ENCODE peak calls at places on chromosomes 2 and 18, in six cellular contexts. G is GM13976, V is tibial artery, X is coronary artery, B is adrenal gland, H is MM.1S. U is an unnamed sample.

GRCh38 chr2:50556934-50557575 is 474.9 kb downstream of the NRXN1 start:
- DNase-seq in G (no peak), V (no peak), X (no peak), B (no peak), H (no peak), U (no peak)

GRCh38 chr2:141029424-141030078 is 1101.3 kb downstream of the LRP1B start:
- DNase-seq in G (no peak), V (no peak), X (no peak), B (no peak), H (no peak), U (no peak)

GRCh38 chr2:174511580-174512260 is 24.9 kb upstream of the GPR155 start:
- DNase-seq in G (no peak), V (no peak), X (no peak), B (no peak), H (no peak), U (no peak)

GRCh38 chr2:236670235-236670620 is 100.6 kb downstream of the ACKR3 start:
- DNase-seq in G (no peak), V (peak), X (peak), B (no peak), H (no peak), U (no peak)

GRCh38 chr2:189217546-189217945 is 38.0 kb upstream of the COL5A2 start:
- DNase-seq in G (no peak), V (no peak), X (no peak), B (no peak), H (no peak), U (no peak)

GRCh38 chr2:134539946-134540345 is 178.9 kb downstream of the TMEM163 start:
- DNase-seq in G (no peak), V (no peak), X (no peak), B (no peak), H (no peak), U (no peak)

GRCh38 chr2:86298411-86299390 is 38.7 kb downstream of the REEP1 start:
- DNase-seq in G (no peak), V (no peak), X (no peak), B (no peak), H (no peak), U (no peak)

GRCh38 chr2:179141206-179141605 is 91.3 kb upstream of the CCDC141 start:
- DNase-seq in G (no peak), V (no peak), X (no peak), B (no peak), H (no peak), U (no peak)

GRCh38 chr2:164761737-164762460 is 79.7 kb downstream of the COBLL1 start:
- DNase-seq in G (no peak), V (no peak), X (no peak), B (no peak), H (no peak), U (no peak)

GRCh38 chr2:118244686-118245085 is 156.4 kb downstream of the INSIG2 start:
- DNase-seq in G (no peak), V (no peak), X (no peak), B (no peak), H (no peak), U (no peak)

GRCh38 chr2:67346718-67347407 is 50.3 kb upstream of the ETAA1 start:
- DNase-seq in G (no peak), V (no peak), X (no peak), B (no peak), H (no peak), U (no peak)

DNA sequence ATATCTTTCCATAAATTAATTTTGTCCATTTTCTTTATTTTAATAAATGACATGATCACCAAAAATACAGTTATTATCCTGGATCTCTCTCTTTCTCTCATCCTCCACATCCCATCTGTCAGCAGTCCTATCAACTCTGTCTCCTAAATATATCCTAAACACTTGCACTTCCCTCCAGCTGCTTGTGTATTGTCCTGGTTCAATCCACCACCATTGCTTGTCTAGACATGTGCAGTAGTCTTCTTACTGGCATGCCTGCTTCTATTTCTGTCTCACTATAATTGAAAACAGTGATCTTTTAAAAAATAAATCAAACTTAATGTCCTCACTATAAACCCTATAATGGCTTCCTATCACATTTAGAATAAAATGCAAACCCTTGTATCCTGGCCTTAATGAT is 2168.6 kb upstream of the PIK3C3 start:
- DNase-seq in G (no peak), V (no peak), X (no peak), B (no peak), H (no peak), U (no peak)
- TF ChIP-seq CTCF in G (no peak), V (no peak), X (no peak), B (no peak), H (no peak), U (no peak)

GRCh38 chr2:230157300-230157699 is 62.5 kb downstream of the SP110 start:
- DNase-seq in G (no peak), V (no peak), X (no peak), B (no peak), H (no peak), U (no peak)

GRCh38 chr2:230162981-230163380 is 56.8 kb downstream of the SP110 start:
- DNase-seq in G (no peak), V (no peak), X (no peak), B (no peak), H (no peak), U (no peak)

GRCh38 chr2:230161180-230161579 is 58.6 kb downstream of the SP110 start:
- DNase-seq in G (no peak), V (no peak), X (no peak), B (no peak), H (no peak), U (no peak)

GRCh38 chr2:230158468-230158867 is 61.3 kb downstream of the SP110 start:
- DNase-seq in G (no peak), V (no peak), X (no peak), B (no peak), H (no peak), U (no peak)

DNA sequence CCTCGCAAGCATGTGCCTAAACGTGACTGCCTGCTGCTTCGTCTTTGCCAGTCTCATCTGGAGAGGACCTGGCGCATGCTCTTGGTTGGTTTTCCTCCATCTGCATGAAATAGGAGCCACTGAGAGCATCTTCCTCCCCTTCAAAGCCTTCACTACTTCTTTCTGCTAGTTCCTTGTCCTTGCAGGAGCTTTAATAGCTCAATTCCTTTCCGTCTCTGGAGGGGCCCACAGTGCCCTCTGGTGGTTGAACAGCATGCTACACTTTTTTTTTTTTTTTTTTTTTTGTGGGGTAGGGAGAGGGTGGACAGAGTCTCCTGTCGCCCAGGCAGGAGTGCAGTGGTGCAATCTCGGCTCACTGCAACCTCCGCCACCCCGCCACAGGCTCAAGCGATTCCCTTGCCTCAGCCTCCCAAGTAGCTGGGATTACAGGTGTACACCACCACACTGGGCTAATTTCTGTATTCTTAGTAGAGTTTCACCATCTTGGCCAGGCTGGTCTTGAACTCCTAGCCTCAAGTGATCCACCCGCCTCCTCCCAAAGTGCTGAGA is 59.6 kb downstream of the SP110 start:
- DNase-seq in G (peak), V (no peak), X (no peak), B (peak), H (peak), U (peak)
- TF ChIP-seq CTCF in G (peak), V (peak), X (peak), B (peak), H (peak), U (peak)

DNA sequence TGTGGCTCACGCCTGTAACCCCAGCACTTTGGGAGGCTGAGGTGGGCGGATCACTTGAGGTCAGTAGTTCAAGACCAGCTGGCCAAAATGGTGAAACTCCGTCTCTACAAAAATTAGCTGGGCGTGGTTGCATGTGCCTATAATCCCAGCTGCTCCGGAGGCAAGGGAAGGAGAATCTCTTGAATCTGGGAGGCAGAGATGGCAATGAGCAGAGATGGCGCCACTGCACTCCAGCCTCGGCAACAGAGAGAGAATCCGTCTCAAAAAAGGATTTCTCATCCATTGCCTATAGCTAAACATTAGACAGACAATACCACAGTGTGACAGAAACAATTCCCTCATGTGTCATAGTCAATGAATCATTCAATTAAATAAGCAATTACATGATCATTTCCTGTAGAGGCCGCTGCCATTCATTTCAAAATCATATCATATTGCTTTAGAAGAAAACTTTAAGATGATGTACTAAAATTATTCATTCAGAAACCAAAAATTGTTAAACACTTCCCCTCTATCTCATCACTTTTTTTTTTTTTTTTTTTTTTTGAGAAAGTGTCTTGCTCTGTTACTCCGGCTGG is 69.5 kb upstream of the TGIF1 start:
- DNase-seq in G (no peak), V (no peak), X (no peak), B (no peak), H (no peak), U (no peak)
- TF ChIP-seq CTCF in G (no peak), V (no peak), X (no peak), B (no peak), H (no peak), U (no peak)

DNA sequence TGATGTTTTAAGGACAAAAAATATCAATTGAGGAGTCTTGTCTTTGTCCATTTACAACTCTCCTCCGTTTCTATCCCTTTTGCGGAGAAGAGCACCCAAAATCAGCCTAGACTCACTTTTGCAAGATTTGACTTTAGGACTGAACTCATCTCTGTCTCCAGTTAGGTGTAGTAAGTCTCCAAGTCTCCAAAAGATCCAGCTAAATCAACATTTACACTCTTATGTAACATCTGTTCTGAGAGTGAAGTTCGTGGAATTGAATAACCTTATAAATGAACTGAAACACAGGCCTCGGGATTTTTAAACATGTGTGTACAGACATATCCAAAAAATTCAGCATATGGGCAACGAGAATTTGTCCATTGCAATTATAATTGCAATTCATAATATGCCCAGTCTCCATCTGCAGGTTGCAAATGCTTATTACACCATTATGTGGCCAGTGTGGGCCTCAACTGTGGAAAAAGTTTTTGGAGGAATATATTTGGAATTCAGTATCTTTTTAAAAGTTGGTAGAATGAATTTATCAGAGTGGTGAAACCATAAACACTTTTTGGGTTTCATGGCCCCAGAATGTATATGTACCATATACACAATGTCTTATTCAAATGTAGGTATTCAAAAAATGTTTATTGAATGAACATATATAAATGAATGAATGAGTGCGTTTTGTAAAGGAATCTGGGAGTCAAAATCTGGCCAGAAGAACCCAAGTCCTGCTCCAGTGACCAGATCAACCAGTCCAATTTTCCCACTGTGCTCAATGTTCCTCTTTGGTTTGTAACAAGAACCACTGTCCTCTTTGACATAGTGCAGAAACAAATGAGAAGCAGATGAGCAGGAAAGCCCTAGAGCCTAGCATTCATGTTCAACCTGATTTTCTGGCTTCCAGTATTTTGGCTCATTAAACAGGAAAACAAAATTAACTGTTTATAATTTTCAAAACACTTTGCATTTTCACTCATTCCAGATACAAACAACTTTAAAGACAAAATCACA is 23.5 kb downstream of the FAM124B start:
- DNase-seq in G (no peak), V (no peak), X (no peak), B (no peak), H (no peak), U (no peak)
- TF ChIP-seq CTCF in G (no peak), V (no peak), X (no peak), B (no peak), H (no peak), U (no peak)

GRCh38 chr2:64914735-64915509 is 74.3 kb upstream of the SLC1A4 start:
- DNase-seq in G (peak), V (no peak), X (no peak), B (no peak), H (peak), U (peak)

GRCh38 chr2:64910972-64911433 is 78.2 kb upstream of the SLC1A4 start:
- DNase-seq in G (no peak), V (no peak), X (no peak), B (no peak), H (no peak), U (no peak)

GRCh38 chr2:64915510-64915900 is 73.7 kb upstream of the SLC1A4 start:
- DNase-seq in G (no peak), V (no peak), X (no peak), B (no peak), H (peak), U (no peak)

GRCh38 chr2:64914247-64914646 is 75.0 kb upstream of the SLC1A4 start:
- DNase-seq in G (no peak), V (no peak), X (no peak), B (no peak), H (peak), U (no peak)

DNA sequence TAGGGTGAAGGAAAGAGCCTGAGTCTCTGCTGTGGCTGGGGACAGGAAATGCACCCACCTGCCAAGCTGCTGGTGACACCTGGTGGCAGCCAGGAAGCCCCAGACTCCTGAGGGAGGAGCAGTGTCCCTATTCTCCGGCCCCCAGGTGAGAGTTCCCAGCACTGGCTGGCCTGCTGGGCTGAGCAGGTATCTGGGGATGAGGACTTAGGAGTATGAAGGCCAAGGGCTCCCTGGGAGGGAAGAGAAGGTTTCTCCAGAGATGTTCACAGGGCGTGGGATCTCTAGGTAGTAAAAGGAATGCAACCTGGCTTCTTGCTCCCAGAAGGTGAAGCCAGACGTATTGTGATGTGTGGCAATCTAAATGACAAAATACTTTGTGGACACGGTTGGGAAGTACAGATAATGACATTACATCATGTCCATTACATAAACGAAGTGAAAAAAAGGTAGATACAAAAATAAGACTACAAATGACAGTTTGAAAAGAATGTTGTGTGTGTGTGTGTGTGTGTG is 75.8 kb upstream of the SLC1A4 start:
- DNase-seq in G (no peak), V (no peak), X (no peak), B (no peak), H (peak), U (no peak)
- TF ChIP-seq CTCF in G (peak), V (no peak), X (no peak), B (no peak), H (peak), U (peak)

U was measured in GM10248.